ENCODE peak calls at places on chromosomes 11 and 22, in four cellular contexts. U, V, Z and S are unnamed samples.

GRCh38 chr11:93131709-93132108 is 66.1 kb downstream of the SLC36A4 start:
- DNase-seq in U (no peak), Z (no peak), V (no peak), S (peak; percentile 9)

GRCh38 chr11:119087747-119088241 is 3.1 kb downstream of the HMBS start:
- DNase-seq in V (no peak), U (no peak), Z (no peak), S (peak; percentile 96)

GRCh38 chr11:61657566-61657965 is 22.6 kb upstream of the DAGLA start:
- DNase-seq in Z (no peak), V (no peak), U (no peak), S (no peak)

GRCh38 chr22:42721045-42721434 is 370 bp upstream of the A4GALT start:
- DNase-seq in U (no peak), Z (no peak), V (no peak), S (no peak)

GRCh38 chr11:116980136-116980793 is 118.0 kb downstream of the SIK3 start:
- DNase-seq in Z (no peak), U (peak; percentile 32), V (no peak), S (no peak)

GRCh38 chr22:34072585-34072984 is 152.3 kb upstream of the LARGE1 start:
- DNase-seq in Z (no peak), U (no peak), V (no peak), S (no peak)

GRCh38 chr22:44621401-44622146 is 80.4 kb upstream of the PRR5 start:
- DNase-seq in V (no peak), Z (no peak), U (no peak), S (no peak)

GRCh38 chr11:93099811-93100210 is 98.0 kb downstream of the SLC36A4 start:
- DNase-seq in V (no peak), U (no peak), Z (no peak), S (no peak)

GRCh38 chr11:95154514-95154913 is 64.9 kb downstream of the ENDOD1 start:
- DNase-seq in U (peak; percentile 47), V (peak; percentile 44), Z (no peak), S (peak; percentile 85)

GRCh38 chr11:67468056-67468455 is 995 bp downstream of the TMEM134 start:
- DNase-seq in Z (peak; percentile 30), V (no peak), U (no peak), S (no peak)

GRCh38 chr11:12802418-12803085 is 128.3 kb downstream of the TEAD1 start:
- DNase-seq in V (no peak), U (no peak), Z (no peak), S (no peak)

GRCh38 chr11:4191031-4191571 is 96.5 kb downstream of the RRM1 start:
- DNase-seq in U (no peak), Z (peak; percentile 11), V (no peak), S (no peak)

GRCh38 chr11:63872833-63873201 is 33.9 kb downstream of the MARK2 start:
- DNase-seq in U (no peak), Z (no peak), V (no peak), S (no peak)

GRCh38 chr11:46363455-46363920 is 16.2 kb downstream of the DGKZ start:
- DNase-seq in U (no peak), Z (peak; percentile 69), V (no peak), S (no peak)

GRCh38 chr22:32055069-32055468 is 12.0 kb downstream of the SLC5A1 start:
- DNase-seq in Z (no peak), V (no peak), U (no peak), S (no peak)